ENCODE peak calls at places on chromosomes 6 and 20, in four cellular contexts. J is naive B cell, K is NCI-H460, B is Right ventricle myocardium inferior. S is an unnamed sample.

GRCh38 chr20:10922941-10923340 is 249.1 kb upstream of the JAG1 start:
- DNase-seq in K (no peak), B (no peak), J (no peak), S (peak; percentile 41)

GRCh38 chr20:49381558-49382493 is 100.6 kb downstream of the KCNB1 start:
- DNase-seq in J (no peak), K (no peak), B (peak; percentile 83), S (peak; percentile 75)

GRCh38 chr20:4088766-4089165 is 73.4 kb upstream of the RNF24 start:
- DNase-seq in J (no peak), B (no peak), K (no peak), S (no peak)

GRCh38 chr6:38346291-38347079 is 293.2 kb downstream of the BTBD9 start:
- DNase-seq in K (no peak), J (no peak), B (no peak), S (peak; percentile 18)

GRCh38 chr20:17888044-17888443 is 80.5 kb downstream of the SNX5 start:
- DNase-seq in J (no peak), B (no peak), K (no peak), S (no peak)

GRCh38 chr6:47144306-47144705 is 102.2 kb upstream of the ADGRF1 start:
- DNase-seq in K (no peak), J (no peak), B (no peak), S (no peak)

GRCh38 chr20:62819494-62820174 is 2.8 kb downstream of the COL9A3 start:
- DNase-seq in B (no peak), J (no peak), K (no peak), S (no peak)

GRCh38 chr20:664151-664550 is 11.2 kb upstream of the SRXN1 start:
- DNase-seq in K (no peak), B (no peak), J (no peak), S (no peak)

GRCh38 chr6:6003334-6004146 is 3.2 kb downstream of the NRN1 start:
- DNase-seq in K (no peak), J (peak; percentile 25), B (peak; percentile 80), S (no peak)

GRCh38 chr6:137570307-137570832 is 76.2 kb upstream of the OLIG3 start:
- DNase-seq in B (no peak), K (no peak), J (no peak), S (no peak)

GRCh38 chr6:101296184-101296583 is 97.3 kb upstream of the GRIK2 start:
- DNase-seq in K (no peak), J (no peak), B (no peak), S (no peak)

GRCh38 chr6:27642744-27643456 is 170.0 kb upstream of the ZNF184 start:
- DNase-seq in J (no peak), K (no peak), B (no peak), S (no peak)